ENCODE peak calls at places on chromosome 21, in six cellular contexts. I is suprapubic skin, W is ovary, P is stomach, B is transverse colon, K is SK-N-SH. V is an unnamed sample. For H3K27me3, the result is how much of the 10 kb centered on the place peaks cover.

GRCh38 chr21:45515241-45516061 is 26.8 kb downstream of the SLC19A1 start:
- DNase-seq in I (peak), W (peak), P (no peak), B (no peak), K (no peak), V (peak)

GRCh38 chr21:39105341-39105765 is 77.9 kb downstream of the PSMG1 start:
- DNase-seq in I (no peak), W (no peak), P (no peak), B (no peak), K (no peak), V (no peak)

GRCh38 chr21:46040707-46041106 is 57.2 kb upstream of the COL6A2 start:
- DNase-seq in I (no peak), W (no peak), P (no peak), B (no peak), K (no peak), V (no peak)

GRCh38 chr21:20997308-20997632 is 939 bp upstream of the NCAM2 start:
- DNase-seq in I (no peak), W (no peak), P (no peak), B (no peak), K (peak), V (no peak)

GRCh38 chr21:34052171-34052570 is 21.2 kb upstream of the MRPS6 start:
- DNase-seq in I (no peak), W (no peak), P (no peak), B (no peak), K (no peak), V (no peak)

GRCh38 chr21:45255381-45256020 is 32.2 kb downstream of the POFUT2 start:
- DNase-seq in I (no peak), W (peak), P (no peak), B (peak), K (peak), V (peak)

GRCh38 chr21:42592156-42592820 is 61.1 kb upstream of the PDE9A start:
- DNase-seq in I (no peak), W (no peak), P (no peak), B (no peak), K (no peak), V (peak)

GRCh38 chr21:20627594-20627993 is 370.6 kb upstream of the NCAM2 start:
- DNase-seq in I (no peak), W (no peak), P (no peak), B (no peak), K (no peak), V (no peak)

GRCh38 chr21:39125752-39126485 is 57.3 kb downstream of the PSMG1 start:
- DNase-seq in I (no peak), W (peak), P (peak), B (peak), K (peak), V (peak)

GRCh38 chr21:45542667-45543370 is 579 bp upstream of the SLC19A1 start:
- DNase-seq in I (no peak), W (peak), P (peak), B (no peak), K (peak), V (peak)

GRCh38 chr21:46089285-46089684 is 8.6 kb upstream of the COL6A2 start:
- DNase-seq in I (no peak), W (no peak), P (no peak), B (no peak), K (no peak), V (no peak)

GRCh38 chr21:20315044-20315443 is 683.2 kb upstream of the NCAM2 start:
- DNase-seq in I (no peak), W (no peak), P (no peak), B (no peak), K (no peak), V (no peak)

GRCh38 chr21:17775431-17776126 is 43.6 kb downstream of the C21orf91 start:
- DNase-seq in I (no peak), W (no peak), P (no peak), B (peak), K (no peak), V (peak)

GRCh38 chr21:16388291-16388690 is 658.5 kb downstream of the USP25 start:
- DNase-seq in I (no peak), W (no peak), P (no peak), B (no peak), K (no peak), V (no peak)

GRCh38 chr21:26154776-26155175 is 15.8 kb downstream of the APP start:
- DNase-seq in I (no peak), W (no peak), P (no peak), B (no peak), K (no peak), V (no peak)

GRCh38 chr21:34126269-34126668 is 52.9 kb downstream of the MRPS6 start:
- DNase-seq in I (no peak), W (no peak), P (no peak), B (no peak), K (no peak), V (no peak)

GRCh38 chr21:46545363-46545762 is 59.5 kb downstream of the S100B start:
- DNase-seq in I (no peak), W (no peak), P (peak), B (no peak), K (no peak), V (peak)

GRCh38 chr21:46110499-46111192 is 12.7 kb downstream of the COL6A2 start:
- DNase-seq in I (peak), W (peak), P (peak), B (peak), K (peak), V (peak)

GRCh38 chr21:45147473-45148315 is 73.3 kb downstream of the ADARB1 start:
- DNase-seq in I (no peak), W (no peak), P (no peak), B (no peak), K (peak), V (peak)

GRCh38 chr21:44955141-44955802 is 15.4 kb downstream of the SLX9 start:
- DNase-seq in I (no peak), W (no peak), P (no peak), B (no peak), K (no peak), V (no peak)

GRCh38 chr21:31136891-31137290 is 98.6 kb upstream of the KRTAP19-8 start:
- DNase-seq in I (no peak), W (no peak), P (no peak), B (no peak), K (peak), V (no peak)

GRCh38 chr21:38976900-38977299 is 171.2 kb downstream of the ETS2 start:
- DNase-seq in I (no peak), W (no peak), P (no peak), B (no peak), K (no peak), V (no peak)

GRCh38 chr21:26544208-26544607 is 28.9 kb downstream of the CYYR1 start:
- DNase-seq in I (no peak), W (no peak), P (no peak), B (no peak), K (no peak), V (no peak)

GRCh38 chr21:39908265-39908923 is 41.2 kb downstream of the PCP4 start:
- DNase-seq in I (no peak), W (no peak), P (no peak), B (no peak), K (no peak), V (no peak)

GRCh38 chr21:45405819-45406762 is 1.1 kb downstream of the COL18A1 start:
- DNase-seq in I (no peak), W (peak), P (no peak), B (no peak), K (peak), V (peak)

GRCh38 chr21:17834639-17835354 is 15.6 kb upstream of the C21orf91 start:
- DNase-seq in I (no peak), W (no peak), P (no peak), B (no peak), K (no peak), V (no peak)

GRCh38 chr21:31072486-31072885 is 34.2 kb upstream of the KRTAP19-8 start:
- DNase-seq in I (no peak), W (no peak), P (no peak), B (no peak), K (no peak), V (no peak)

GRCh38 chr21:45386336-45386727 is 18.6 kb upstream of the COL18A1 start:
- DNase-seq in I (peak), W (peak), P (no peak), B (no peak), K (no peak), V (no peak)

GRCh38 chr21:45364464-45365185 is 40.3 kb upstream of the COL18A1 start:
- DNase-seq in I (no peak), W (peak), P (no peak), B (no peak), K (no peak), V (peak)

GRCh38 chr21:46546799-46547198 is 58.1 kb downstream of the S100B start:
- DNase-seq in I (no peak), W (no peak), P (peak), B (no peak), K (no peak), V (peak)

GRCh38 chr21:46112731-46113215 is 14.9 kb downstream of the COL6A2 start:
- DNase-seq in I (peak), W (peak), P (peak), B (peak), K (no peak), V (peak)

GRCh38 chr21:17925000-17925610 is 105.9 kb upstream of the C21orf91 start:
- DNase-seq in I (no peak), W (no peak), P (peak), B (peak), K (peak), V (peak)

GRCh38 chr21:45029298-45029967 is 44.9 kb upstream of the ADARB1 start:
- DNase-seq in I (peak), W (no peak), P (no peak), B (no peak), K (peak), V (no peak)

GRCh38 chr21:31225713-31226112 is 118.3 kb downstream of the TIAM1 start:
- DNase-seq in I (no peak), W (no peak), P (no peak), B (no peak), K (no peak), V (no peak)

GRCh38 chr21:34335316-34335715 is 28.5 kb upstream of the KCNE2 start:
- DNase-seq in I (no peak), W (no peak), P (no peak), B (no peak), K (no peak), V (no peak)

GRCh38 chr21:17089121-17089520 is 423.7 kb upstream of the CXADR start:
- DNase-seq in I (no peak), W (no peak), P (no peak), B (no peak), K (no peak), V (no peak)

GRCh38 chr21:26715878-26716506 is 129.2 kb downstream of the ADAMTS1 start:
- DNase-seq in I (no peak), W (no peak), P (peak), B (peak), K (peak), V (no peak)

GRCh38 chr21:45388011-45388521 is 16.9 kb upstream of the COL18A1 start:
- DNase-seq in I (peak), W (peak), P (no peak), B (no peak), K (no peak), V (peak)

GRCh38 chr21:23488245-23488644 is 2119.0 kb downstream of the MRPL39 start:
- DNase-seq in I (no peak), W (no peak), P (no peak), B (no peak), K (no peak), V (no peak)

DNA sequence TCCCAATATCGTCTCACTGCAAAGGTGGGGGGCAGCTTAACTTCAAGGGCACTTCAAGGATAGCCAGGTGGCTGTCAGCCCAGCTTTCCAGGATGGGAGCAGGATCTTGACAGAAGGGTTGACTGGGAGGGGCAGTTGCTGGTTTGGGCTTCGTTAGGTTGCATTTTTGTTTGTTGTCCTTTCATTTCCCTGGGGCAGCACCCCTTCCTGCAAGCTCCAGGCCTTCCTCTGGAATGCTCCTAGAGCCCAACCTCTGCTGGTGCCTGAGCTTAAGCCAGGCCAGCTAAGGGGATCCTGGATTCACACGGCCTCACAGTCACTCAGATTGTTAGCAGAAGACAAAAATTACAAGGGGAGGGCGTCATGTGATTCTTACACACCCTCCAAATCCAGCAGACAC is 4.1 kb upstream of the OLIG2 start:
- DNase-seq in I (no peak), W (no peak), P (no peak), B (no peak), K (no peak), V (no peak)
- H3K27me3 ChIP-seq in I (half or more), W (under half), P (half or more), B (half or more), K (half or more), V (half or more)

DNA sequence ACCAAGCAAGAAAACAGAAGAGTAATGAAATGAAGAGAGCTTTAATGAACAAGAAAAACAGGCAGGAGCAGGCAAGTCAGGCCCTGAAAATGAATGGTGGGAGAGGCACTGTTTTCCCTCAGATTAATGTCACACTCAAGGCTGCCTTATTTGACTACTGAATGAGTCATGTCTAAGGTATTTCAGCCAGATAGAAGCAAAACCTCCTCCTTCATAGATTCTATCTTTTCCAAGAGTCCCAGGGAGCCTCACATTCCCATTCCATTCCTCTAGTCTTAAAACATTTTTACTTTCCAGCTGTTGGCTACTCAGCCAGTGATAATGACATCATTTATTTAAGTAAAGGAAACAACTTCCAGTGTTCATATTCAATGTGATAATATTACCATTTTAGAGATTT is 228.5 kb upstream of the NRIP1 start:
- DNase-seq in I (no peak), W (no peak), P (no peak), B (no peak), K (no peak), V (no peak)
- TF ChIP-seq EP300 in I (no peak), W (no peak), P (no peak), B (no peak), K (no peak), V (no peak)

GRCh38 chr21:14259669-14260458 is 43.9 kb downstream of the RBM11 start:
- DNase-seq in I (no peak), W (no peak), P (no peak), B (no peak), K (peak), V (no peak)
- TF ChIP-seq CTCF in I (peak), W (no peak), P (peak), B (peak), K (peak), V (no peak)

GRCh38 chr21:14787312-14787711 is 241.2 kb upstream of the SAMSN1 start:
- DNase-seq in I (no peak), W (no peak), P (no peak), B (no peak), K (no peak), V (no peak)
- H3K27me3 ChIP-seq in I (under half), W (under half), P (under half), B (under half), K (under half), V (under half)

GRCh38 chr21:29168874-29169273 is 38.4 kb downstream of the MAP3K7CL start:
- DNase-seq in I (no peak), W (no peak), P (no peak), B (no peak), K (no peak), V (peak)
- TF ChIP-seq EP300 in I (no peak), W (no peak), P (no peak), B (no peak), K (no peak), V (no peak)

GRCh38 chr21:43645414-43645891 is 13.8 kb downstream of the HSF2BP start:
- DNase-seq in I (no peak), W (peak), P (peak), B (peak), K (no peak), V (no peak)
- TF ChIP-seq CTCF in I (peak), W (peak), P (peak), B (peak), K (peak), V (peak)

GRCh38 chr21:37909936-37910335 is 6.3 kb downstream of the KCNJ6 start:
- DNase-seq in I (no peak), W (no peak), P (no peak), B (no peak), K (no peak), V (no peak)
- H3K27me3 ChIP-seq in I (under half), W (under half), P (half or more), B (under half), K (under half), V (under half)

GRCh38 chr21:40947713-40948112 is 100.8 kb upstream of the DSCAM start:
- DNase-seq in I (no peak), W (no peak), P (no peak), B (no peak), K (no peak), V (no peak)
- TF ChIP-seq EP300 in I (no peak), W (no peak), P (no peak), B (no peak), K (no peak), V (no peak)

GRCh38 chr21:36171741-36172331 is 15.2 kb downstream of the DOP1B start:
- DNase-seq in I (no peak), W (no peak), P (no peak), B (no peak), K (no peak), V (no peak)

GRCh38 chr21:36166705-36167104 is 10.1 kb downstream of the DOP1B start:
- DNase-seq in I (no peak), W (no peak), P (no peak), B (peak), K (peak), V (no peak)

GRCh38 chr21:36170823-36171222 is 14.2 kb downstream of the DOP1B start:
- DNase-seq in I (no peak), W (no peak), P (no peak), B (no peak), K (no peak), V (no peak)

GRCh38 chr21:36171327-36171726 is 14.7 kb downstream of the DOP1B start:
- DNase-seq in I (no peak), W (no peak), P (no peak), B (no peak), K (no peak), V (no peak)

DNA sequence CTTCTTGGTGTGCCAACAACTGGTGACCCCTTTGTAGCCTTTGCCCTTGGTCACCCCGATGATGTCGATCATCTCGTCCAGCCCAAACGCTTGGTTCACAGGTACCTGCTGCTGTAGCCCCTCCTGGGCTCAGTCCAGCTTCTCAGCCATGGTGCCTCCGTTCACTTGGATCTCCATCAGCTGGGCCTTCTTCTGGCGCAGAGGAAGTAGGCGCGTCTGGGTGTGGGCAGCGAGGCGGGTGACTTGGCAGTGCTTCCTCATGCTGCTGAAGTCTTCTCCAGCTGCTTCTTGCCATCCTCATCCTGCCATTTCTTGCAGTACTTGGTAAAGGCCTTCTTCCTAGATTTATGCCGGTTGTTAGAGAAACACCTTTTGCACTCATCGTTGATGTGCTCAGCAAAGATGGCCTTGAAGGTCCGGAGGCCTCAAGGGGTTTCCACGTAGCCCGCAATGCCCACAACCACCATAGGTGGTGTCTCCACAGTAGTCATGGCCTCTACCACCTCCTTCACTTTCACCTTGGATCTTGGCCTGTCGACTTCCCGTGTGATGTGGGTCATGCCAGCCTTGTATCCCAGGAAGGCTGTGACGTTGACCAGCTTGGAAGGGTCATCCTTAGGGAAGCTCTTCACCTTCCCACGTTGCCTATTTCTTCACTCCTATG is 13.0 kb downstream of the DOP1B start:
- DNase-seq in I (no peak), W (no peak), P (no peak), B (no peak), K (no peak), V (peak)
- TF ChIP-seq CTCF in I (no peak), W (no peak), P (no peak), B (no peak), K (no peak), V (no peak)